ENCODE peak calls at places on chromosome 21, in ten cellular contexts. P, G, T, B, Z, R, X, E, W and I are unnamed samples.

GRCh38 chr21:35987475-35987874 is 72.9 kb downstream of the SETD4 start:
- DNase-seq in B (no peak), W (no peak), T (no peak), E (no peak), X (no peak), P (no peak), R (no peak), G (no peak), Z (no peak), I (no peak)

GRCh38 chr21:42841156-42841915 is 38.0 kb downstream of the WDR4 start:
- DNase-seq in B (no peak), T (no peak), Z (no peak), R (no peak), G (no peak), P (no peak), E (no peak), W (no peak), X (no peak), I (no peak)

GRCh38 chr21:31732891-31733520 is 1.1 kb upstream of the SCAF4 start:
- DNase-seq in E (no peak), X (no peak), T (no peak), P (no peak), G (no peak), R (no peak), B (peak), W (no peak), Z (no peak), I (no peak)

GRCh38 chr21:45537746-45538291 is 4.4 kb downstream of the SLC19A1 start:
- DNase-seq in R (peak), X (no peak), E (no peak), T (no peak), Z (no peak), W (no peak), P (no peak), G (no peak), B (no peak), I (no peak)

GRCh38 chr21:17548262-17548661 is 35.4 kb downstream of the CXADR start:
- DNase-seq in R (no peak), E (no peak), G (no peak), W (no peak), T (no peak), P (no peak), Z (no peak), B (no peak), X (no peak), I (no peak)

GRCh38 chr21:16124397-16125130 is 394.8 kb downstream of the USP25 start:
- DNase-seq in P (peak), B (no peak), X (no peak), G (no peak), E (no peak), T (peak), R (no peak), Z (peak), W (no peak), I (peak)

GRCh38 chr21:19490481-19490880 is 1086.9 kb upstream of the TMPRSS15 start:
- DNase-seq in R (no peak), E (no peak), B (no peak), W (no peak), T (no peak), G (no peak), X (no peak), Z (no peak), P (no peak), I (no peak)

GRCh38 chr21:35924714-35925301 is 135.5 kb downstream of the SETD4 start:
- DNase-seq in R (no peak), B (no peak), G (no peak), P (peak), W (peak), Z (peak), E (no peak), X (no peak), T (peak), I (peak)

GRCh38 chr21:28615276-28615675 is 377.4 kb downstream of the LTN1 start:
- DNase-seq in W (no peak), P (peak), T (peak), R (no peak), Z (no peak), B (no peak), G (no peak), X (no peak), E (no peak), I (peak)

GRCh38 chr21:14072761-14073535 is 137.8 kb downstream of the LIPI start:
- DNase-seq in Z (no peak), E (no peak), R (peak), W (no peak), G (no peak), B (no peak), T (no peak), P (no peak), X (no peak), I (no peak)

GRCh38 chr21:33434770-33435360 is 31.7 kb downstream of the IFNGR2 start:
- DNase-seq in G (no peak), Z (peak), E (no peak), W (no peak), R (no peak), B (peak), P (peak), T (peak), X (no peak), I (peak)

GRCh38 chr21:31781737-31782136 is 49.8 kb upstream of the SCAF4 start:
- DNase-seq in R (no peak), T (no peak), X (no peak), E (peak), P (peak), Z (no peak), G (peak), W (peak), B (peak), I (peak)

GRCh38 chr21:37552496-37553399 is 186.2 kb downstream of the DYRK1A start:
- DNase-seq in R (no peak), X (no peak), W (no peak), Z (no peak), G (no peak), E (no peak), P (no peak), T (no peak), B (no peak), I (no peak)

GRCh38 chr21:42218836-42219605 is at the start of gene ABCG1:
- DNase-seq in E (peak), B (peak), P (no peak), Z (peak), T (no peak), G (peak), X (peak), R (no peak), W (peak), I (peak)

GRCh38 chr21:46056450-46056903 is 41.4 kb upstream of the COL6A2 start:
- DNase-seq in W (no peak), T (no peak), E (no peak), Z (no peak), P (no peak), X (no peak), G (no peak), R (peak), B (no peak), I (no peak)

GRCh38 chr21:43819511-43820405 is 30.4 kb downstream of the RRP1 start:
- DNase-seq in X (no peak), R (peak), E (no peak), Z (no peak), W (no peak), B (no peak), T (no peak), G (no peak), P (no peak), I (no peak)

GRCh38 chr21:37870229-37870628 is 46.0 kb downstream of the KCNJ6 start:
- DNase-seq in Z (no peak), B (no peak), R (no peak), P (no peak), W (no peak), X (no peak), T (no peak), E (no peak), G (no peak), I (no peak)

GRCh38 chr21:25925936-25926335 is 191.2 kb downstream of the GABPA start:
- DNase-seq in X (no peak), G (no peak), E (no peak), R (no peak), Z (no peak), W (no peak), B (no peak), P (no peak), T (no peak), I (peak)

GRCh38 chr21:45427331-45428271 is 22.6 kb downstream of the COL18A1 start:
- DNase-seq in T (peak), E (no peak), X (no peak), B (peak), G (no peak), R (peak), W (peak), P (peak), Z (peak), I (peak)

GRCh38 chr21:33945652-33946270 is 30.2 kb upstream of the ATP5PO start:
- DNase-seq in W (no peak), X (no peak), G (no peak), E (no peak), P (no peak), Z (peak), R (no peak), T (no peak), B (no peak), I (no peak)

GRCh38 chr21:43824250-43824882 is 35.0 kb downstream of the RRP1 start:
- DNase-seq in G (peak), B (peak), R (peak), W (no peak), E (peak), Z (peak), P (no peak), X (no peak), T (no peak), I (peak)

GRCh38 chr21:44761011-44761729 is 40.5 kb downstream of the UBE2G2 start:
- DNase-seq in X (no peak), R (no peak), W (peak), G (no peak), B (peak), T (no peak), P (no peak), E (no peak), Z (no peak), I (peak)

GRCh38 chr21:44331650-44332306 is 7.4 kb downstream of the CFAP410 start:
- DNase-seq in Z (no peak), B (peak), R (no peak), X (no peak), P (no peak), G (peak), E (peak), T (no peak), W (no peak), I (no peak)

GRCh38 chr21:43984905-43985689 is 27.0 kb upstream of the TRAPPC10 start:
- DNase-seq in P (no peak), B (no peak), X (no peak), E (no peak), R (no peak), T (no peak), W (no peak), Z (no peak), G (no peak), I (no peak)

GRCh38 chr21:33069645-33069993 is 322 bp upstream of the OLIG1 start:
- DNase-seq in T (no peak), E (no peak), Z (no peak), P (no peak), B (no peak), R (no peak), G (no peak), W (no peak), X (no peak), I (no peak)

GRCh38 chr21:44426663-44427191 is 28.6 kb upstream of the LRRC3 start:
- DNase-seq in P (no peak), T (no peak), W (no peak), E (no peak), G (no peak), R (peak), Z (no peak), B (no peak), X (no peak), I (no peak)

GRCh38 chr21:35178812-35179211 is 129.7 kb upstream of the RUNX1 start:
- DNase-seq in W (no peak), T (peak), B (no peak), P (no peak), G (no peak), Z (peak), R (no peak), E (no peak), X (no peak), I (peak)

GRCh38 chr21:33480481-33481103 is 818 bp upstream of the TMEM50B start:
- DNase-seq in P (no peak), X (no peak), T (no peak), B (peak), E (no peak), Z (no peak), R (no peak), W (no peak), G (no peak), I (no peak)

GRCh38 chr21:35048706-35049617 is at the start of gene RUNX1:
- DNase-seq in B (peak), G (no peak), P (peak), Z (peak), W (no peak), R (peak), E (peak), T (peak), X (no peak), I (peak)

GRCh38 chr21:41638201-41638790 is 128.6 kb downstream of the RIPK4 start:
- DNase-seq in E (no peak), X (no peak), R (no peak), P (no peak), B (no peak), Z (no peak), T (no peak), W (no peak), G (no peak), I (no peak)

GRCh38 chr21:44074315-44074958 is 32.8 kb upstream of the PWP2 start:
- DNase-seq in B (no peak), Z (no peak), E (no peak), X (no peak), T (no peak), R (no peak), P (no peak), G (no peak), W (no peak), I (no peak)

GRCh38 chr21:27476696-27477095 is 509.8 kb upstream of the ADAMTS5 start:
- DNase-seq in X (no peak), G (no peak), B (no peak), T (no peak), P (peak), R (no peak), E (no peak), W (no peak), Z (no peak), I (no peak)

GRCh38 chr21:35095859-35096291 is 46.8 kb upstream of the RUNX1 start:
- DNase-seq in W (no peak), Z (no peak), P (no peak), T (no peak), R (no peak), E (no peak), X (no peak), G (no peak), B (no peak), I (no peak)

GRCh38 chr21:14706712-14707111 is 160.6 kb upstream of the SAMSN1 start:
- DNase-seq in W (no peak), G (no peak), P (no peak), X (no peak), T (no peak), Z (no peak), R (no peak), E (no peak), B (no peak), I (no peak)

GRCh38 chr21:45317401-45318145 is 29.9 kb upstream of the POFUT2 start:
- DNase-seq in P (peak), E (no peak), T (no peak), R (peak), Z (peak), W (no peak), G (no peak), B (no peak), X (no peak), I (peak)

GRCh38 chr21:41678016-41678935 is 88.6 kb downstream of the RIPK4 start:
- DNase-seq in E (no peak), T (no peak), Z (peak), B (peak), G (no peak), X (peak), P (peak), W (peak), R (no peak), I (peak)

GRCh38 chr21:25329227-25329626 is 278.1 kb downstream of the MRPL39 start:
- DNase-seq in W (no peak), P (peak), Z (no peak), T (peak), E (no peak), X (no peak), G (no peak), R (no peak), B (no peak), I (peak)

GRCh38 chr21:16420086-16420724 is 690.4 kb downstream of the USP25 start:
- DNase-seq in B (peak), W (peak), Z (peak), R (no peak), G (peak), X (peak), T (no peak), P (peak), E (peak), I (no peak)